ENCODE peak calls at places on chromosomes 12 and 14, in eight cellular contexts. D is naive B cell, T is HT-29, J is HCT116, K is T-helper 1 cell, Y is ELF-1, F is iris pigment epithelial cell, A is sigmoid colon. V is an unnamed sample.

GRCh38 chr12:103840399-103840880 is 594 bp downstream of the NT5DC3 start:
- DNase-seq in D (peak), T (peak), J (no peak), K (peak), Y (no peak), F (peak), A (no peak), V (peak)

GRCh38 chr14:74144789-74145188 is 60.0 kb downstream of the LIN52 start:
- DNase-seq in D (no peak), T (no peak), J (no peak), K (no peak), Y (no peak), F (no peak), A (no peak), V (no peak)

GRCh38 chr12:93419388-93420034 is 22.2 kb downstream of the UBE2N start:
- DNase-seq in D (peak), T (peak), J (no peak), K (peak), Y (no peak), F (peak), A (no peak), V (peak)

GRCh38 chr12:79407671-79408622 is 282.8 kb downstream of the PAWR start:
- DNase-seq in D (peak), T (peak), J (peak), K (no peak), Y (peak), F (peak), A (peak), V (peak)

GRCh38 chr14:58716706-58717105 is 78.9 kb downstream of the DACT1 start:
- DNase-seq in D (no peak), T (no peak), J (no peak), K (no peak), Y (no peak), F (peak), A (no peak), V (no peak)

GRCh38 chr14:104929268-104930230 is 4.9 kb downstream of the PLD4 start:
- DNase-seq in D (no peak), T (no peak), J (no peak), K (no peak), Y (no peak), F (no peak), A (no peak), V (no peak)

GRCh38 chr14:23512156-23512555 is 39.4 kb downstream of the ZFHX2 start:
- DNase-seq in D (no peak), T (no peak), J (no peak), K (no peak), Y (no peak), F (no peak), A (no peak), V (no peak)

GRCh38 chr12:93913845-93914244 is 234.5 kb upstream of the PLXNC1 start:
- DNase-seq in D (no peak), T (no peak), J (no peak), K (no peak), Y (no peak), F (peak), A (no peak), V (peak)

GRCh38 chr14:36217732-36218131 is 41.2 kb upstream of the PTCSC3 start:
- DNase-seq in D (no peak), T (peak), J (no peak), K (no peak), Y (no peak), F (peak), A (no peak), V (no peak)

GRCh38 chr12:65306603-65307501 is 28.4 kb downstream of the MSRB3 start:
- DNase-seq in D (peak), T (peak), J (peak), K (peak), Y (peak), F (peak), A (peak), V (peak)

GRCh38 chr14:102215071-102215470 is 75.4 kb downstream of the WDR20 start:
- DNase-seq in D (no peak), T (no peak), J (no peak), K (no peak), Y (no peak), F (peak), A (peak), V (peak)

GRCh38 chr14:75847584-75847983 is 134.2 kb downstream of the TGFB3 start:
- DNase-seq in D (no peak), T (no peak), J (no peak), K (no peak), Y (no peak), F (no peak), A (no peak), V (no peak)

GRCh38 chr12:85993746-85994145 is 119.7 kb downstream of the NTS start:
- DNase-seq in D (no peak), T (no peak), J (no peak), K (no peak), Y (no peak), F (no peak), A (no peak), V (no peak)

GRCh38 chr12:45299132-45299692 is 83.3 kb downstream of the ANO6 start:
- DNase-seq in D (no peak), T (peak), J (peak), K (no peak), Y (peak), F (peak), A (no peak), V (peak)

GRCh38 chr12:116346751-116347150 is 69.3 kb upstream of the MED13L start:
- DNase-seq in D (no peak), T (no peak), J (no peak), K (no peak), Y (no peak), F (peak), A (no peak), V (peak)

GRCh38 chr12:62435337-62436163 is 31.1 kb upstream of the MON2 start:
- DNase-seq in D (peak), T (peak), J (no peak), K (peak), Y (peak), F (peak), A (peak), V (peak)

GRCh38 chr14:61174395-61175386 is 106.4 kb downstream of the TMEM30B start:
- DNase-seq in D (no peak), T (no peak), J (no peak), K (peak), Y (no peak), F (peak), A (no peak), V (peak)

GRCh38 chr14:68945585-68946289 is 33.4 kb downstream of the ACTN1 start:
- DNase-seq in D (no peak), T (peak), J (no peak), K (no peak), Y (no peak), F (no peak), A (no peak), V (no peak)

GRCh38 chr12:54041097-54041690 is 8.3 kb downstream of the HOXC5 start:
- DNase-seq in D (no peak), T (no peak), J (no peak), K (no peak), Y (peak), F (no peak), A (no peak), V (no peak)

GRCh38 chr12:2163172-2163927 is 110.6 kb downstream of the CACNA1C start:
- DNase-seq in D (no peak), T (peak), J (no peak), K (no peak), Y (no peak), F (peak), A (peak), V (peak)

GRCh38 chr12:57735952-57736742 is 2.4 kb downstream of the AGAP2 start:
- DNase-seq in D (no peak), T (no peak), J (no peak), K (no peak), Y (peak), F (peak), A (no peak), V (no peak)

GRCh38 chr12:131155131-131155530 is 201.4 kb downstream of the ADGRD1 start:
- DNase-seq in D (no peak), T (no peak), J (no peak), K (no peak), Y (no peak), F (no peak), A (no peak), V (no peak)

GRCh38 chr14:74019743-74020142 is 594 bp downstream of the BBOF1 start:
- DNase-seq in D (no peak), T (no peak), J (no peak), K (no peak), Y (no peak), F (peak), A (no peak), V (peak)

GRCh38 chr12:9868271-9868815 is 811 bp downstream of the CLEC2B start:
- DNase-seq in D (no peak), T (no peak), J (no peak), K (peak), Y (no peak), F (no peak), A (no peak), V (no peak)

GRCh38 chr12:59651230-59651920 is 55.5 kb downstream of the SLC16A7 start:
- DNase-seq in D (no peak), T (peak), J (no peak), K (no peak), Y (no peak), F (peak), A (no peak), V (peak)

GRCh38 chr12:31444801-31445200 is 118.9 kb upstream of the SINHCAF start:
- DNase-seq in D (no peak), T (no peak), J (no peak), K (no peak), Y (no peak), F (no peak), A (no peak), V (no peak)

GRCh38 chr14:58171090-58171489 is 19.1 kb upstream of the ARMH4 start:
- DNase-seq in D (no peak), T (peak), J (peak), K (peak), Y (peak), F (peak), A (peak), V (peak)

GRCh38 chr14:36580856-36581831 is 1.3 kb downstream of the NKX2-8 start:
- DNase-seq in D (no peak), T (no peak), J (no peak), K (peak), Y (peak), F (peak), A (no peak), V (peak)